ENCODE peak calls at places on chromosomes 5 and 9, in nine cellular contexts. Z is ovary; H is mucosa of descending colon; J is mammary epithelial cell; M is CD8-positive, alpha-beta T cell; X is uterus; K is HepG2; Y is heart left ventricle; T is cardiac muscle cell. V is an unnamed sample.
A peak's percentile ranks its signal among the peaks of the same experiment; 100 is the strongest.

GRCh38 chr5:64840958-64841357 is 72.2 kb downstream of the CWC27 start:
- DNase-seq in Z (no peak), H (no peak), J (no peak), M (no peak), X (no peak), K (no peak), Y (no peak), T (no peak), V (no peak)

GRCh38 chr5:61461412-61461811 is 129.4 kb downstream of the ZSWIM6 start:
- DNase-seq in Z (no peak), H (no peak), J (no peak), M (no peak), X (no peak), K (no peak), Y (no peak), T (no peak), V (no peak)

GRCh38 chr5:11050596-11051304 is 289.7 kb upstream of the DAP start:
- DNase-seq in Z (no peak), H (no peak), J (peak; percentile 4), M (no peak), X (no peak), K (no peak), Y (no peak), T (no peak), V (no peak)

GRCh38 chr5:124124711-124125229 is 612.8 kb downstream of the CSNK1G3 start:
- DNase-seq in Z (no peak), H (no peak), J (no peak), M (no peak), X (no peak), K (no peak), Y (no peak), T (peak; percentile 18), V (no peak)

GRCh38 chr5:39464096-39464495 is 39.3 kb upstream of the DAB2 start:
- DNase-seq in Z (no peak), H (no peak), J (no peak), M (no peak), X (no peak), K (no peak), Y (no peak), T (no peak), V (no peak)

GRCh38 chr9:5455181-5455580 is 4.8 kb downstream of the CD274 start:
- DNase-seq in Z (no peak), H (no peak), J (peak; percentile 89), M (no peak), X (no peak), K (no peak), Y (no peak), T (peak; percentile 51), V (no peak)

GRCh38 chr9:115855458-115856133 is 298.0 kb upstream of the PAPPA start:
- DNase-seq in Z (no peak), H (no peak), J (no peak), M (no peak), X (no peak), K (no peak), Y (no peak), T (peak; percentile 23), V (no peak)

GRCh38 chr5:124932791-124933600 is 186.6 kb upstream of the ZNF608 start:
- DNase-seq in Z (no peak), H (no peak), J (peak; percentile 38), M (no peak), X (peak; percentile 68), K (no peak), Y (peak; percentile 30), T (peak; percentile 57), V (no peak)

GRCh38 chr5:81207009-81207408 is 26.1 kb upstream of the CKMT2 start:
- DNase-seq in Z (no peak), H (no peak), J (no peak), M (no peak), X (no peak), K (no peak), Y (no peak), T (peak; percentile 25), V (no peak)

GRCh38 chr9:18806277-18806676 is 226.7 kb downstream of the SAXO1 start:
- DNase-seq in Z (no peak), H (no peak), J (no peak), M (no peak), X (no peak), K (no peak), Y (no peak), T (no peak), V (no peak)

GRCh38 chr5:172403191-172403794 is 51.0 kb downstream of the SH3PXD2B start:
- DNase-seq in Z (peak; percentile 95), H (peak; percentile 77), J (no peak), M (no peak), X (peak; percentile 91), K (no peak), Y (peak; percentile 89), T (peak; percentile 96), V (peak; percentile 74)

GRCh38 chr9:75269202-75269601 is 180.9 kb downstream of the OSTF1 start:
- DNase-seq in Z (no peak), H (no peak), J (no peak), M (no peak), X (no peak), K (no peak), Y (no peak), T (no peak), V (no peak)

DNA sequence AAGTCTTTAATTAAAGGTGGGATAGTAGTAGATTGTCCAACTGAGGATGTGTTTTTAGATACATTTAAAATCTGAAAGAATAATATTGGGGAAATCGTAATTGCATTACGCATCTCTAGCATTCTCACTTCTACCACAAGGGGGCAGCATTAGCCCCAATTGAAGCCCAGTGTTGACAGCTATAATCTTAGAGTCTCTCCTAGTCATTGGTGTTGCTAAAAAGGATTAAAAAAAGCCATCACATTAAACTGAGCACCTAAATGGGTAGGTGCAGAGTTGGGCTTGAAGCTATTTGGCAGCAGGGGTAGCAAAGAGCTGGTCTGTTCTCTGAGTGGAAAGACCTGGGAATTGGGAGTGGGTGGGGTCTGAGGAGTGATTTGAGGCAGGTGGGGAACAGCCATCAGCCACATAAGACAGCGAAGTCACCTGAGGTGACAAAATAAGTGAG is 177.2 kb downstream of the OSTF1 start:
- DNase-seq in Z (peak; percentile 60), H (no peak), J (peak; percentile 27), M (peak; percentile 26), X (no peak), K (peak; percentile 30), Y (peak; percentile 37), T (peak; percentile 60), V (peak; percentile 13)
- TF ChIP-seq CTCF in Z (peak; percentile 81), H (peak; percentile 61), J (peak; percentile 87), M (peak; percentile 96), X (peak; percentile 52), K (peak; percentile 71), Y (peak; percentile 89), T (peak; percentile 85), V (peak; percentile 83)

DNA sequence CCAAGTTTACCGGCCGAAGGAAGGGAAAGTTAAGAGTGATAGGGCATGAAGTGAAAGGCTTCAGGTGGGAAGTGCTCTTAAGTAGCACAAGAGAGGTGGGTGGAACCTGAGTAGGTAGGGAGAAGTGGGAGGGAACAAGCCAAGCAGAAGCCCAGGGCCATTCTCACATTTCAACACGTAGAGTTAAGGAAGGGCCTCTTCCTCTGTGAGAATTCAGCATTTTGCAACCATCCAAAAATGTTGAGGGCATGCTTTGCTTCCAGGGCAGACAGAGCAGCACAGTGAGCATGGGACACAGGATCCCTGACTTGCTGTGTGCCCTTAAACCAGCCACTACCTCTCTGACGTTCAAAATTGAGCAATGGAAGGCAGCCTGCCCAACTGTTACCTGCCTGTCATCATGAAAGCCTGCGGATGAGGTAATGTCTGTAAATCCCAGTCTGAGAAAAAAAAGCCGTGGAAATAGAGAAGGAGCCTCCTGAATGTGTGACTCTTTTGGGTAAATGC is 3.3 kb downstream of the CYFIP2 start:
- DNase-seq in Z (no peak), H (no peak), J (no peak), M (no peak), X (no peak), K (no peak), Y (no peak), T (no peak), V (no peak)
- H3K4me3 ChIP-seq in Z (no peak overlapping the region), H (no peak overlapping the region), J (no peak overlapping the region), M (peak overlapping the region; percentile 39), X (no peak overlapping the region), K (no peak overlapping the region), Y (no peak overlapping the region), T (no peak overlapping the region), V (no peak overlapping the region)

DNA sequence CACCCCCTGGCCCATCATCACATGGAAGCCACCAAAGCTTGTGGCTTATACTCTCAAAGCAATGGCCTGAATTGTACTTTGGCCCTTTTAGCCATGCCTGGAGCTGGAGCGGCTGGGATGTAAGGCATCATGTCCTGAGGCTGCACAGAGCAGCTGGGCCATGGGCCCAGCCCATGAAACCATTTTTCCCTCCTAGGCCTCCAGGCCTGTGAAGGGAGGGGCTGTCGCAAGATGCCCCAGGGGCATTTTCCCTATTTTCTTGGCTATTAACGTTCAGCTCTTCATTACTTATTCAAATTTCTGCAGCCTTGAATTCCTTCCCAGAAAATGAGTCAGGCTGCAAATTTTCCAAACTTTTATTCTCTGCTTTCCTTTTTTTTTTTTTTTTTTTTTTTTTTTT is 27.7 kb downstream of the FST start:
- DNase-seq in Z (no peak), H (no peak), J (no peak), M (no peak), X (no peak), K (no peak), Y (no peak), T (no peak), V (no peak)
- H3K9me3 ChIP-seq in Z (no peaks in the 10 kb centered on the region), H (peaks cover 4% of the 10 kb centered on the region), J (peaks cover 12% of the 10 kb centered on the region), M (no peaks in the 10 kb centered on the region), X (no peaks in the 10 kb centered on the region), K (peaks cover 9% of the 10 kb centered on the region), Y (no peaks in the 10 kb centered on the region), T (no peaks in the 10 kb centered on the region), V (peaks cover 7% of the 10 kb centered on the region)

GRCh38 chr5:364497-364896 is 43.0 kb downstream of the AHRR start:
- DNase-seq in Z (no peak), H (no peak), J (no peak), M (no peak), X (no peak), K (no peak), Y (no peak), T (no peak), V (no peak)

GRCh38 chr5:359301-359897 is 37.9 kb downstream of the AHRR start:
- DNase-seq in Z (no peak), H (peak; percentile 38), J (no peak), M (no peak), X (no peak), K (no peak), Y (no peak), T (no peak), V (no peak)

GRCh38 chr5:360277-361027 is 38.9 kb downstream of the AHRR start:
- DNase-seq in Z (no peak), H (no peak), J (no peak), M (no peak), X (no peak), K (no peak), Y (no peak), T (no peak), V (no peak)

GRCh38 chr5:362978-363765 is 41.7 kb downstream of the AHRR start:
- DNase-seq in Z (no peak), H (no peak), J (no peak), M (no peak), X (no peak), K (no peak), Y (no peak), T (no peak), V (no peak)

DNA sequence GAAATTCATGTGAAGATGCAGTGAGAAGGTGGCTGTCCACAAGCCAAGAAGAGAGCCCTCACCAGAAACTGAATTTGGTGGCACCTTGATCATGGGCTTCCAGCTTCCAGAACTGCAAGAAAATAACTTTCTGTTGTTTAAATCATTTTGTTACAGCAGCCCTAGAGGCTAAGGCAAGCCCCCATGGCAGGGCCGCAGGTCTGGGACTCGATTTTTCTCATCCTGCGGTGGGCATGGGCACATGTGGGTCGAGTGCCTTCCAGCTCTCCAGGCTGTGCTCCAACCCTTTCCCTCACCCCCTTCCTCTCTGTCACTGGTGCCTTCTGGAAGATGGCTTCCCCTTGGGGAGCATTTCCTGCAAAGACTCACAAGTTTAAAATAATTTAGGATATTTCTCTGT is 40.7 kb downstream of the AHRR start:
- DNase-seq in Z (no peak), H (no peak), J (no peak), M (no peak), X (no peak), K (no peak), Y (no peak), T (no peak), V (no peak)
- TF ChIP-seq CTCF in Z (no peak), H (no peak), J (no peak), M (no peak), X (no peak), K (no peak), Y (no peak), T (no peak), V (no peak)